ENCODE peak calls at places on chromosome 20, in five cellular contexts. I is caudate nucleus; E is left ventricle myocardium inferior; O is stimulated activated CD4-positive, alpha-beta T cell treated with anti-CD3 and anti-CD28 coated beads, Interleukin-1b, Interleukin-23, amount 100 ng/mL, for 24 hours; Y is neural crest cell. D is an unnamed sample.

GRCh38 chr20:62852841-62853240 is 8.8 kb downstream of the TCFL5 start:
- DNase-seq in Y (no peak), I (no peak), E (no peak), O (no peak), D (no peak)

GRCh38 chr20:21269772-21270171 is 33.4 kb upstream of the XRN2 start:
- DNase-seq in E (no peak), I (no peak), Y (no peak), O (no peak), D (peak)

GRCh38 chr20:31517373-31517772 is 3.1 kb downstream of the HM13 start:
- DNase-seq in I (no peak), E (peak), Y (peak), O (no peak), D (no peak)

GRCh38 chr20:58196402-58197184 is 31.9 kb downstream of the ANKRD60 start:
- DNase-seq in E (no peak), Y (no peak), O (no peak), I (no peak), D (no peak)

GRCh38 chr20:4465855-4466545 is 255.7 kb upstream of the PRND start:
- DNase-seq in I (no peak), E (no peak), O (no peak), Y (no peak), D (no peak)

GRCh38 chr20:50654899-50655298 is 36.4 kb downstream of the RIPOR3 start:
- DNase-seq in E (no peak), I (no peak), O (no peak), Y (no peak), D (no peak)

GRCh38 chr20:61941721-61942405 is 123.8 kb downstream of the TAF4 start:
- DNase-seq in Y (no peak), I (no peak), O (no peak), E (peak), D (no peak)

GRCh38 chr20:50126662-50127061 is 13.7 kb upstream of the UBE2V1 start:
- DNase-seq in E (no peak), Y (no peak), I (no peak), O (no peak), D (no peak)

GRCh38 chr20:45433316-45433715 is 17.4 kb downstream of the PIGT start:
- DNase-seq in E (peak), O (no peak), Y (no peak), I (peak), D (no peak)

GRCh38 chr20:3038454-3038853 is 5.0 kb upstream of the GNRH2 start:
- DNase-seq in Y (no peak), I (no peak), O (no peak), E (no peak), D (no peak)

GRCh38 chr20:63978319-63979220 is 872 bp downstream of the SAMD10 start:
- DNase-seq in O (no peak), Y (peak), E (peak), I (no peak), D (peak)

GRCh38 chr20:33680681-33681080 is 5.5 kb downstream of the E2F1 start:
- DNase-seq in I (no peak), O (no peak), Y (no peak), E (no peak), D (no peak)

GRCh38 chr20:35663813-35664543 is 722 bp downstream of the CPNE1 start:
- DNase-seq in I (peak), O (peak), Y (peak), E (no peak), D (peak)

GRCh38 chr20:54103067-54103761 is 32.8 kb upstream of the BCAS1 start:
- DNase-seq in E (peak), O (peak), I (no peak), Y (peak), D (peak)

GRCh38 chr20:50850721-50851286 is 55.9 kb downstream of the BCAS4 start:
- DNase-seq in I (no peak), Y (no peak), E (no peak), O (no peak), D (no peak)

GRCh38 chr20:59703046-59703445 is 98.7 kb downstream of the PHACTR3 start:
- DNase-seq in E (no peak), Y (no peak), I (no peak), O (no peak), D (no peak)

GRCh38 chr20:36950432-36951197 is 893 bp downstream of the SAMHD1 start:
- DNase-seq in O (no peak), I (peak), Y (peak), E (peak), D (no peak)

GRCh38 chr20:45377191-45377775 is 842 bp downstream of the TP53TG5 start:
- DNase-seq in E (no peak), O (no peak), I (no peak), Y (no peak), D (no peak)

GRCh38 chr20:58722877-58723627 is 30.5 kb downstream of the NPEPL1 start:
- DNase-seq in E (no peak), Y (no peak), O (no peak), I (no peak), D (no peak)

GRCh38 chr20:4697189-4697873 is 24.4 kb upstream of the PRND start:
- DNase-seq in O (no peak), Y (no peak), E (no peak), I (no peak), D (no peak)

GRCh38 chr20:57008217-57008616 is 258.2 kb downstream of the BMP7 start:
- DNase-seq in I (peak), O (no peak), E (no peak), Y (no peak), D (no peak)

GRCh38 chr20:14829897-14830296 is 492.5 kb upstream of the FLRT3 start:
- DNase-seq in I (no peak), O (no peak), E (no peak), Y (no peak), D (no peak)

GRCh38 chr20:49715466-49715865 is 1.8 kb upstream of the B4GALT5 start:
- DNase-seq in E (no peak), I (no peak), Y (no peak), O (no peak), D (no peak)

GRCh38 chr20:54194724-54195438 is 13.0 kb upstream of the PFDN4 start:
- DNase-seq in E (no peak), I (no peak), Y (no peak), O (no peak), D (no peak)

GRCh38 chr20:8983478-8984345 is 85.2 kb upstream of the PLCB4 start:
- DNase-seq in Y (no peak), I (no peak), O (no peak), E (no peak), D (no peak)

GRCh38 chr20:19864130-19864529 is 106.1 kb downstream of the RIN2 start:
- DNase-seq in O (no peak), I (no peak), Y (no peak), E (no peak), D (no peak)

GRCh38 chr20:584375-585301 is 25.5 kb downstream of the TCF15 start:
- DNase-seq in O (no peak), E (no peak), I (peak), Y (no peak), D (no peak)

GRCh38 chr20:47272893-47273590 is 83.5 kb downstream of the ZMYND8 start:
- DNase-seq in Y (peak), O (peak), E (no peak), I (no peak), D (peak)

GRCh38 chr20:12414446-12415274 is 497.0 kb downstream of the BTBD3 start:
- DNase-seq in E (no peak), I (peak), Y (no peak), O (no peak), D (no peak)

D was measured in NCI-H1930.